ENCODE peak calls at places on chromosomes 6 and 20, in five cellular contexts. V is mesendoderm, P is fibroblast of lung, U is mammary epithelial cell, B is kidney. R is an unnamed sample.

GRCh38 chr6:69704916-69705315 is 91.9 kb downstream of the LMBRD1 start:
- DNase-seq in V (no peak), P (peak; percentile 61), U (no peak), B (no peak), R (no peak)

GRCh38 chr20:14406495-14406894 is 69.1 kb upstream of the FLRT3 start:
- DNase-seq in V (peak; percentile 93), P (peak; percentile 56), U (peak; percentile 72), B (no peak), R (peak; percentile 35)

GRCh38 chr6:19662911-19663310 is 174.3 kb upstream of the ID4 start:
- DNase-seq in V (peak; percentile 72), P (no peak), U (no peak), B (no peak), R (no peak)

GRCh38 chr6:100482698-100483097 is 18.0 kb upstream of the SIM1 start:
- DNase-seq in V (no peak), P (no peak), U (no peak), B (no peak), R (no peak)

GRCh38 chr6:152943260-152943897 is 39.5 kb downstream of the FBXO5 start:
- DNase-seq in V (no peak), P (no peak), U (peak; percentile 75), B (no peak), R (no peak)

GRCh38 chr6:13427838-13428527 is 59.4 kb downstream of the GFOD1 start:
- DNase-seq in V (peak; percentile 77), P (no peak), U (no peak), B (no peak), R (peak; percentile 65)

GRCh38 chr20:34691838-34692237 is 12.3 kb upstream of the TP53INP2 start:
- DNase-seq in V (no peak), P (no peak), U (no peak), B (no peak), R (no peak)

GRCh38 chr6:19159087-19159486 is 678.1 kb upstream of the ID4 start:
- DNase-seq in V (no peak), P (peak; percentile 84), U (no peak), B (no peak), R (no peak)

GRCh38 chr6:164825386-164825785 is 484.0 kb downstream of the C6orf118 start:
- DNase-seq in V (no peak), P (peak; percentile 70), U (no peak), B (no peak), R (no peak)

GRCh38 chr6:10510592-10511367 is 10.4 kb upstream of the GCNT2 start:
- DNase-seq in V (peak; percentile 79), P (peak; percentile 28), U (peak; percentile 27), B (no peak), R (peak; percentile 65)

GRCh38 chr20:14197097-14197496 is 140.3 kb downstream of the FLRT3 start:
- DNase-seq in V (no peak), P (peak; percentile 83), U (peak; percentile 13), B (no peak), R (no peak)

GRCh38 chr20:63639093-63639860 is 12.4 kb upstream of the GMEB2 start:
- DNase-seq in V (no peak), P (no peak), U (no peak), B (peak; percentile 90), R (no peak)

GRCh38 chr6:15380354-15380753 is 134.5 kb downstream of the JARID2 start:
- DNase-seq in V (no peak), P (no peak), U (no peak), B (no peak), R (no peak)

GRCh38 chr6:144104898-144105487 is 9.6 kb upstream of the SF3B5 start:
- DNase-seq in V (peak; percentile 73), P (peak; percentile 64), U (peak; percentile 60), B (no peak), R (peak; percentile 63)

GRCh38 chr20:35005463-35005961 is 49.8 kb downstream of the MYH7B start:
- DNase-seq in V (no peak), P (no peak), U (no peak), B (peak; percentile 51), R (no peak)

GRCh38 chr6:170346649-170347048 is 40.1 kb downstream of the FAM120B start:
- DNase-seq in V (no peak), P (no peak), U (no peak), B (no peak), R (no peak)

GRCh38 chr6:41846666-41847237 is 48.4 kb downstream of the USP49 start:
- DNase-seq in V (peak; percentile 67), P (peak; percentile 93), U (peak; percentile 98), B (no peak), R (peak; percentile 46)

GRCh38 chr6:105409734-105410133 is 6.9 kb upstream of the PREP start:
- DNase-seq in V (no peak), P (no peak), U (no peak), B (no peak), R (no peak)

GRCh38 chr6:44674226-44675155 is 287.0 kb downstream of the CDC5L start:
- DNase-seq in V (no peak), P (no peak), U (peak; percentile 93), B (no peak), R (no peak)

GRCh38 chr6:14674458-14674857 is 556.9 kb downstream of the CD83 start:
- DNase-seq in V (no peak), P (no peak), U (no peak), B (no peak), R (no peak)

GRCh38 chr6:115706324-115706723 is 354.4 kb downstream of the FRK start:
- DNase-seq in V (no peak), P (no peak), U (no peak), B (no peak), R (no peak)

GRCh38 chr20:37226889-37227288 is 34.7 kb downstream of the GHRH start:
- DNase-seq in V (no peak), P (peak; percentile 60), U (no peak), B (peak; percentile 88), R (no peak)

GRCh38 chr6:136956590-136957573 is 34.8 kb downstream of the SLC35D3 start:
- DNase-seq in V (peak; percentile 79), P (peak; percentile 5), U (no peak), B (no peak), R (peak; percentile 15)

GRCh38 chr20:61844621-61845020 is 221.1 kb downstream of the TAF4 start:
- DNase-seq in V (no peak), P (no peak), U (no peak), B (peak; percentile 72), R (no peak)

GRCh38 chr6:17589402-17590116 is 10.5 kb upstream of the FAM8A1 start:
- DNase-seq in V (peak; percentile 76), P (peak; percentile 97), U (peak; percentile 91), B (no peak), R (no peak)

GRCh38 chr6:150290429-150290828 is 78.4 kb upstream of the IYD start:
- DNase-seq in V (no peak), P (peak; percentile 93), U (peak; percentile 91), B (no peak), R (no peak)

DNA sequence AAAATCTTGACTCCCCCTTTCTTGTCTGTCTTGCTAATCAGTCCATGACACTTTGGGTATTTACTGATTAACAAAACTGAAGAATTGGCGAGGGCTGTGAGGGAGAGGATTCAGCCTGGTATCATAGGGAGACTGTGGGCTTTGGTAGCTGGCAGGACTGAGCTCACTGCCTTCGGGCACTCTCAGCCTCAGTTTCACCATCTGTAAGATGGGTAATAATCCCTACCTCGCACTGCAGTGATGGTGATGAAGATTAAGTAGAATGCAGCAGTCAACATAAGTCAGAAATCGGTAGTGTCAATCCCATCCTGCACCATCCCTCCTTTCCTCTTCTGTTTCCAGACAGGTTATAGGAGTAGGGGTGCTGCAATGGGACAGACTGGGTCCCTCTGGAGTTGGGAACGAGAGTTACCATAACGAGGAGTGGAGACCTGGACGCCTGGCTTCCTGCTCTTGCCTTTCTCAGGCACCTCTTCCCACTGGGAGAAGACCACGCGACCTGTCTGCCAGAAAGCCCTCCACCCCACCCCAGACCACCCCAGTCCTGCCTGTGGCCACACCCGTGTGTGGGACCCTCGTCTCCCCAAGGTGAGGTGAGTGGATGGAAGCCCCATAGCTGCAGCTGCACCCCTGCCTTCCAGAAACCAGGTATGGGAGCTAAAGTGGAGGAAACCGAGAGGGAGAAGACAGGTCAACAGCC is 99.1 kb downstream of the SNX5 start:
- DNase-seq in V (no peak), P (no peak), U (no peak), B (no peak), R (no peak)
- H3K4me3 ChIP-seq in V (no peak overlapping the region), P (no peak overlapping the region), U (no peak overlapping the region), B (no peak overlapping the region), R (no peak overlapping the region)

DNA sequence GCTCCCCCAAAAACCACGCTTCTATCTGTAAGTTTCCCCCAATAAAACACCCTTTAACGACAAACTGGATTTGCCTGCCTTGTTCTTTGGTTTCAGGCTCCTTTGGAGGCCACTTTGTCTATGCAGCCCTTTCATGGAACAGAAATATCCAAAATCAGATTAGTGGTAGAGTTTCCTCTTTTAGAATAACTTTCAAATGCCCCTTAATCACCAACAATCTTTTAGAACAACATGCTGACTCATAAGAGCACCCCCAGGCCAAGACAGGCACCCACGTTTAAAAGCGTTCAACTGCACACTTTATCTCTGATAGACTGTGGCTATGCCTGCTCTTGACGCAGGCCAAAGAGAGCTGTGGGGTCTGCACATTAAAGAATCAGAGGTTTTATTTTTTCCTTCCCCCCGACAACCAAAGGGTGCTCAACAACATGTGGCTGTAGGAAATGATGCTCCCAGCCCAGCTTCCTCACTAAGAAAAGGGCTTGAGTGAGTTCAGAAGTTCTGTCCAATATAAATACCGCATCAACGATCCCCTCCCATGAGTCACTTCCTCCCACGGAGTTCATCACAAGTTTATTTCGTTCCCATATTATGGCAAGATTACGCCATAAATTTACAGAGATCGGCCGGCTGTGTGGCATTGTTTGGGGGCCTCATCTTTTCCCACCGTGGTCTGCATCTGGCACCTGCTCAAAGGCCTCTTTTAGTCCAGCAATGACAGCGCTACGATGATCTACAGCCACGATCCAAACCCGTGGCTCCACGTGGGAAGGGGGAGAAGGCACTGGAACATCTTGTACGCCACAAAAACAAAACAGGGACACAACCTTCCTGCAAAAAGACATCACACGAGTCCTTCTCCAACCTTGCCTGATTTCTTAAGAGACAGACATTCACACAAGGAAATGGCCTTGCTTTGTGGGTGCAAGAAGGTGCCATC is 88.8 kb upstream of the NFATC2 start:
- DNase-seq in V (no peak), P (peak; percentile 99), U (peak; percentile 92), B (peak; percentile 86), R (no peak)
- H3K9ac ChIP-seq in V (no peak overlapping the region), P (peak overlapping the region; percentile 44), U (peak overlapping the region; percentile 4), B (no peak overlapping the region), R (no peak overlapping the region)

DNA sequence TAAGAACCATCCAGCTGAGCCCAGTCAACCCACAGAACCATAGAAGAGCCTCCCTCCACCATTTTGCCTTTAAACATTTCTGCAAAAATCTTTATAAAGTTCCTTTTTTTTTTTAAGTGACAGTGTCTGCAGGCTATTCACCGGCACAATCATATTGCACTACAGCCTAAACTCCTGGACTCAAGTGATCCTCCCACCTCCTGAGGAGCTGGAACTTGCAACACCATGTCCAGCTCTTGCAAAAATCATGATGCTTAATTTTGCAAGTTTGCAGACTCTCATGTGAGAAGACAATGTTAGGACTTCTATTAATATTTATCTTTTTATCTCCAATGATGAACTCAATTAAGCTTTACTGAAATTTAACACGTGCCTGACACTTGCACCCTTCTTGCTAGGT is 88.8 kb downstream of the INSM1 start:
- DNase-seq in V (no peak), P (no peak), U (no peak), B (no peak), R (no peak)
- H3K36me3 ChIP-seq in V (no peaks in the 10 kb centered on the region), P (no peaks in the 10 kb centered on the region), U (no peaks in the 10 kb centered on the region), B (peaks cover 3% of the 10 kb centered on the region), R (no peaks in the 10 kb centered on the region)

GRCh38 chr6:155801046-155801445 is 345.4 kb upstream of the NOX3 start:
- DNase-seq in V (no peak), P (no peak), U (no peak), B (no peak), R (no peak)

GRCh38 chr6:155791186-155791585 is 335.5 kb upstream of the NOX3 start:
- DNase-seq in V (no peak), P (no peak), U (peak; percentile 11), B (no peak), R (no peak)

GRCh38 chr6:155791891-155792290 is 336.3 kb upstream of the NOX3 start:
- DNase-seq in V (no peak), P (no peak), U (no peak), B (no peak), R (no peak)

GRCh38 chr6:155795173-155795796 is 339.6 kb upstream of the NOX3 start:
- DNase-seq in V (no peak), P (peak; percentile 74), U (no peak), B (no peak), R (no peak)
- H3K4me3 ChIP-seq in V (no peak overlapping the region), P (no peak overlapping the region), U (no peak overlapping the region), B (no peak overlapping the region), R (no peak overlapping the region)